ENCODE peak calls at places on chromosomes 2 and 18, in four cellular contexts. L, J, U and G are unnamed samples.

GRCh38 chr2:18664421-18664820 is 75.1 kb upstream of the NT5C1B start:
- DNase-seq in L (no peak), J (no peak), U (no peak), G (no peak)

GRCh38 chr18:51235011-51235789 is 37.7 kb upstream of the MEX3C start:
- DNase-seq in U (no peak), L (no peak), J (no peak), G (no peak)

GRCh38 chr18:50844960-50845359 is 25.1 kb upstream of the MRO start:
- DNase-seq in U (no peak), L (no peak), J (no peak), G (no peak)

GRCh38 chr2:52539026-52539964 is 1228.3 kb upstream of the CHAC2 start:
- DNase-seq in J (no peak), L (no peak), U (no peak), G (no peak)

GRCh38 chr2:156803243-156803642 is 367.1 kb downstream of the GPD2 start:
- DNase-seq in U (no peak), L (peak), J (no peak), G (no peak)

GRCh38 chr2:233487748-233488345 is 78.7 kb downstream of the USP40 start:
- DNase-seq in J (no peak), U (no peak), L (no peak), G (no peak)

GRCh38 chr18:37270046-37270665 is 295.4 kb downstream of the CELF4 start:
- DNase-seq in L (peak), J (peak), U (peak), G (no peak)

GRCh38 chr2:26363323-26363722 is 16.7 kb upstream of the ADGRF3 start:
- DNase-seq in J (no peak), L (no peak), U (no peak), G (no peak)

GRCh38 chr2:215277942-215278341 is 33.9 kb upstream of the ATIC start:
- DNase-seq in L (no peak), U (no peak), J (no peak), G (no peak)

GRCh38 chr2:104434363-104434792 is 419.5 kb upstream of the POU3F3 start:
- DNase-seq in U (peak), J (no peak), L (peak), G (no peak)

GRCh38 chr2:135798762-135799161 is 38.2 kb downstream of the LCT start:
- DNase-seq in U (no peak), L (peak), J (peak), G (no peak)

GRCh38 chr2:197920581-197921213 is 116.3 kb downstream of the PLCL1 start:
- DNase-seq in U (no peak), L (no peak), J (no peak), G (no peak)

GRCh38 chr2:233002829-233003657 is 10.0 kb downstream of the NGEF start:
- DNase-seq in L (no peak), J (no peak), U (no peak), G (no peak)

GRCh38 chr18:25661836-25662235 is 309.9 kb upstream of the ZNF521 start:
- DNase-seq in J (no peak), L (no peak), U (no peak), G (no peak)

GRCh38 chr2:86105252-86105968 is at the start of gene POLR1A:
- DNase-seq in J (peak), L (peak), U (peak), G (peak)

GRCh38 chr18:78542204-78542603 is 437.4 kb upstream of the SALL3 start:
- DNase-seq in J (no peak), U (peak), L (no peak), G (peak)

GRCh38 chr2:149236413-149236812 is 94.0 kb upstream of the LYPD6 start:
- DNase-seq in J (no peak), U (no peak), L (no peak), G (no peak)

GRCh38 chr2:134446431-134447091 is 192.7 kb downstream of the MGAT5 start:
- DNase-seq in J (peak), U (no peak), L (no peak), G (no peak)

GRCh38 chr18:24544141-24544498 is 83.7 kb downstream of the HRH4 start:
- DNase-seq in L (peak), U (no peak), J (peak), G (no peak)

GRCh38 chr2:22904126-22904684 is 480.8 kb upstream of the KLHL29 start:
- DNase-seq in J (no peak), L (peak), U (peak), G (no peak)

GRCh38 chr2:58107803-58108710 is 61.5 kb downstream of the VRK2 start:
- DNase-seq in U (no peak), L (peak), J (peak), G (no peak)

GRCh38 chr2:70116936-70117554 is 29.8 kb downstream of the PCBP1 start:
- DNase-seq in L (no peak), U (no peak), J (no peak), G (no peak)

GRCh38 chr2:70111752-70112591 is 24.7 kb downstream of the PCBP1 start:
- DNase-seq in J (no peak), L (no peak), U (no peak), G (no peak)

GRCh38 chr2:70118798-70119454 is 31.6 kb downstream of the PCBP1 start:
- DNase-seq in L (peak), J (peak), U (no peak), G (no peak)

GRCh38 chr2:70115646-70116442 is 28.6 kb downstream of the PCBP1 start:
- DNase-seq in L (no peak), J (no peak), U (no peak), G (no peak)

GRCh38 chr2:70113396-70114100 is 26.3 kb downstream of the PCBP1 start:
- DNase-seq in L (no peak), J (no peak), U (no peak), G (no peak)
- TF ChIP-seq POLR2AphosphoS5 in L (no peak), J (no peak), U (no peak), G (no peak)

DNA sequence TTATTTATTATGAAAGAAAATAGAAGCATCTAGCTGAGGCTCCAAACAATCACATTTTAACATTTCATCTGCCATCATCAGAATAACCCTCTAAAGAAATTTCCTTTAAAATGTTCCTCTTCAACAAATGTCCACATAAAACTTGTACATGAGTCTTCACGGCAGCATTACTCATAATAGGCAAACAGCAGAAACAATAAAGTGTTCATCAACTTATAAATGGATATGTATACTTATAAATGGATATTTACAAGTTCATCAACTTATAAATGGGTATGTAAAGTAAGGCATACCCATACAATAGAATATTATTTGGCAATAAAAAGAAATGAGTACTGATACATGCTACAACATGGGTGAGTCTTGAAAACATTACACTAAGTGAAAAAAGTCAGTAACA is 33.5 kb upstream of the ASNSD1 start:
- DNase-seq in L (no peak), U (no peak), J (no peak), G (no peak)
- H3K27ac ChIP-seq in L (no peak), U (no peak), J (no peak), G (no peak)

GRCh38 chr2:88011011-88011410 is 5.3 kb downstream of the RNU2-63P start:
- DNase-seq in L (no peak), U (no peak), J (no peak), G (no peak)
- TF ChIP-seq POLR2AphosphoS5 in L (no peak), U (no peak), J (no peak), G (no peak)

GRCh38 chr2:145931836-145932352 is 1412.0 kb upstream of the ZEB2 start:
- DNase-seq in J (no peak), U (no peak), L (no peak), G (no peak)

GRCh38 chr2:145930318-145930717 is 1410.4 kb upstream of the ZEB2 start:
- DNase-seq in U (no peak), L (peak), J (no peak), G (no peak)

GRCh38 chr2:145925591-145925990 is 1405.7 kb upstream of the ZEB2 start:
- DNase-seq in L (no peak), J (no peak), U (no peak), G (no peak)

GRCh38 chr2:145927398-145927951 is 1407.6 kb upstream of the ZEB2 start:
- DNase-seq in L (no peak), U (no peak), J (no peak), G (no peak)
- H3K27ac ChIP-seq in L (no peak), U (no peak), J (no peak), G (no peak)

GRCh38 chr2:241894681-241895426 is 25.3 kb downstream of the RTP5 start:
- DNase-seq in U (peak), J (no peak), L (no peak), G (peak)

GRCh38 chr2:241895427-241895731 is 25.9 kb downstream of the RTP5 start:
- DNase-seq in L (no peak), J (no peak), U (no peak), G (peak)

GRCh38 chr2:241897231-241897916 is 27.8 kb downstream of the RTP5 start:
- DNase-seq in L (no peak), U (peak), J (no peak), G (no peak)

GRCh38 chr2:241896746-241897201 is 27.2 kb downstream of the RTP5 start:
- DNase-seq in U (peak), L (no peak), J (no peak), G (peak)

DNA sequence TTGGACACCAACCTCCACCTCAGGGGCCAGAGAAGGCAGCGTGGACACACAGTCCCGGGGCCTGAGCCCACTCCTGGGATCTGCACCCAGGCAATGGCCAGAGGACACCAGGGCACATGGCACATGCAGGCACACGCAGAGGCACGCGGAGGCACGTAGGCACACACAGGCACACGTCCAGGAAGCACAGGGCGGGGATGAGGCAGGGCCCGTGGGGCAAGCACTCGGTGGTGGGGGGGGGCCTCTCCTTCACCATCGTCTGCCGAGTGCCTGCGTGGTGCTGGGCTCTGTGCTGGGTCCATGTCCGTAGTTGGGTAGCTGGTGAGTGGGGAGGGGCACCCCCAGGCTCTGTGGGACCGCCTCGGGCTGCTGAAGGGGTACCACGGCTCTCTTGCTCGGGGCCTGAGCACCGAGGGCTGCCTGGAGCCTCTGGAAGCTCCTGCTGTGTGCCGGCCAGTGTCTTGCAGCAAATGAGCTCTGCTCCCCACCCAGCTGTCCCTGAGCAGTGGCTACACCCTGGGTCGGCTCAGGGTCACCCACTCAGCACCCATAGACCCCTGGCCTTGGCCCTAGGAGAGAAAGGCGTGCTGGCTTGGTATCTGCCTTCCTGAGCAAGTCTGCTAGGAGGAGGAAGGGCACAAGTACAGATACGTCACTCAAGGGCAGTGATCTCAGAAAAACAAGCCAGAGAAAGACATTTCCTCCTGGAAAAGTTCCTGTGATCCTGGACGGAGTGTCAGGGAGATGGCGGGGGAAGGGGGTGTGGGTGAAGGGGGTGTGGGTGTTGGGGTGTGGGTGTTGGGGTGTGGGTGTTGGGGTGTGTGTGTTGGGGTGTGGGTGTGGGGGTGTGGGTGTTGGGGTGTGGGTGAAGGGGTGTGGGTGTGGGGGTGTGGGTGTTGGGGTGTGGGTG is 26.5 kb downstream of the RTP5 start:
- DNase-seq in U (peak), L (no peak), J (peak), G (peak)
- TF ChIP-seq POLR2AphosphoS5 in U (no peak), L (no peak), J (no peak), G (no peak)

GRCh38 chr2:239283961-239284801 is 116.6 kb downstream of the HDAC4 start:
- DNase-seq in U (no peak), J (no peak), L (no peak), G (no peak)

GRCh38 chr2:239283288-239283945 is 117.4 kb downstream of the HDAC4 start:
- DNase-seq in U (no peak), J (no peak), L (no peak), G (no peak)

GRCh38 chr2:239285932-239286230 is 114.9 kb downstream of the HDAC4 start:
- DNase-seq in J (no peak), U (no peak), L (no peak), G (no peak)

GRCh38 chr2:239286901-239287300 is 113.9 kb downstream of the HDAC4 start:
- DNase-seq in J (no peak), U (no peak), L (no peak), G (no peak)

GRCh38 chr2:239285071-239285931 is 115.5 kb downstream of the HDAC4 start:
- DNase-seq in J (no peak), L (no peak), U (no peak), G (peak)
- H3K27ac ChIP-seq in J (no peak), L (no peak), U (peak), G (no peak)

GRCh38 chr2:239109041-239109915 is 261.4 kb downstream of the TWIST2 start:
- DNase-seq in J (peak), L (no peak), U (peak), G (no peak)

GRCh38 chr2:239112127-239112774 is 264.4 kb downstream of the TWIST2 start:
- DNase-seq in J (no peak), L (no peak), U (no peak), G (no peak)

GRCh38 chr2:239109916-239110545 is 262.1 kb downstream of the TWIST2 start:
- DNase-seq in U (no peak), J (no peak), L (no peak), G (no peak)

GRCh38 chr2:239111401-239112100 is 263.7 kb downstream of the TWIST2 start:
- DNase-seq in J (no peak), L (no peak), U (peak), G (no peak)

GRCh38 chr2:239110595-239111048 is 262.7 kb downstream of the TWIST2 start:
- DNase-seq in U (no peak), L (no peak), J (no peak), G (no peak)
- TF ChIP-seq POLR2AphosphoS5 in U (no peak), L (no peak), J (no peak), G (no peak)

GRCh38 chr2:47697000-47697601 is 85.8 kb upstream of the MSH6 start:
- DNase-seq in U (no peak), L (no peak), J (no peak), G (no peak)
- H3K27ac ChIP-seq in U (no peak), L (peak), J (no peak), G (no peak)

DNA sequence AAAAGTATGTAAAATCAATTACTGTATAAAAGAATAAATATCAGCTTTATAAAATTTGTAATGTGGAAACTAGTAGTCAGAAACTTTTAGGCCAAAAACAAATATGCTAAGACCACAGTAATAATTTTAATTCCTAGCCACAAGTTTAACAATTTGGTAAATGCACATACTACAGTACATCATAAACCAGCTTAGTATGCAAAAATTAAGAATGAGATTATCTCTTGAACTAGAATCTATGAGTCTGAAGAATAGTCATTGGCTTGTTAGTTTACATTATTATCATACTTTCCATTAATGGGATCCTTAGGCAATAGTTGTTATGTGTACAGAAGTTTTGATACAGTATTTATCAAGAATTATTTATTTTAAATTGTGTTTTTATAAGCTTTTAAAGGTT is 491.9 kb upstream of the FSIP2 start:
- DNase-seq in L (no peak), U (no peak), J (no peak), G (no peak)
- TF ChIP-seq POLR2AphosphoS5 in L (no peak), U (no peak), J (no peak), G (no peak)